ENCODE peak calls at places on chromosomes 7 and 10, in four cellular contexts. G is K562, F is SK-N-SH, U is GM12878. D is an unnamed sample.

GRCh38 chr7:148987751-148988512 is 40.4 kb downstream of the PDIA4 start:
- DNase-seq in G (peak), U (no peak), F (peak), D (peak)

GRCh38 chr7:116434820-116435341 is 64.7 kb upstream of the CAV2 start:
- DNase-seq in U (no peak), G (no peak), F (no peak), D (peak)

GRCh38 chr10:35574924-35575352 is 30.2 kb upstream of the GJD4 start:
- DNase-seq in G (peak), F (no peak), U (no peak), D (peak)

GRCh38 chr7:28018446-28018845 is 162.1 kb downstream of the JAZF1 start:
- DNase-seq in G (no peak), U (no peak), F (no peak), D (peak)

GRCh38 chr10:33537066-33537465 is 202.6 kb upstream of the NRP1 start:
- DNase-seq in U (no peak), F (no peak), G (no peak), D (peak)

GRCh38 chr10:68135922-68136718 is 26.8 kb downstream of the MYPN start:
- DNase-seq in G (no peak), U (no peak), F (no peak), D (peak)

GRCh38 chr7:4861673-4862072 is at the start of gene PAPOLB:
- DNase-seq in U (no peak), F (no peak), G (no peak), D (no peak)

GRCh38 chr7:30027065-30027456 is 559 bp upstream of the FKBP14 start:
- DNase-seq in U (peak), G (no peak), F (peak), D (peak)

GRCh38 chr7:114048386-114049235 is 129.8 kb upstream of the PPP1R3A start:
- DNase-seq in U (no peak), F (peak), G (peak), D (peak)

GRCh38 chr10:125840955-125841354 is 17.6 kb downstream of the BCCIP start:
- DNase-seq in F (no peak), G (no peak), U (no peak), D (peak)

GRCh38 chr7:151366872-151367207 is 25.2 kb downstream of the NUB1 start:
- DNase-seq in U (no peak), G (no peak), F (no peak), D (peak)
- H3K9ac ChIP-seq in U (no peak), G (no peak), F (no peak), D (no peak)

GRCh38 chr7:151893405-151893923 is 16.5 kb upstream of the PRKAG2 start:
- DNase-seq in G (no peak), F (no peak), U (no peak), D (no peak)
- TF ChIP-seq RCOR1 in G (no peak), F (no peak), U (no peak), D (no peak)

GRCh38 chr7:22601812-22602568 is 102.0 kb upstream of the STEAP1B start:
- DNase-seq in G (no peak), U (no peak), F (no peak), D (peak)
- H3K9ac ChIP-seq in G (no peak), U (no peak), F (peak), D (no peak)

GRCh38 chr7:25196132-25196896 is 32.0 kb downstream of the NPVF start:
- DNase-seq in U (no peak), G (peak), F (no peak), D (no peak)
- TF ChIP-seq RCOR1 in U (no peak), G (no peak), F (no peak), D (no peak)

GRCh38 chr7:130141161-130141857 is 63.9 kb downstream of the TMEM209 start:
- DNase-seq in G (peak), U (no peak), F (peak), D (peak)

GRCh38 chr7:130143334-130143732 is 61.9 kb downstream of the TMEM209 start:
- DNase-seq in U (no peak), G (no peak), F (no peak), D (no peak)

GRCh38 chr7:130141858-130142653 is 63.1 kb downstream of the TMEM209 start:
- DNase-seq in F (peak), G (no peak), U (no peak), D (no peak)

GRCh38 chr7:130143986-130144618 is 61.1 kb downstream of the TMEM209 start:
- DNase-seq in G (no peak), U (no peak), F (no peak), D (no peak)

GRCh38 chr7:130142654-130143333 is 62.4 kb downstream of the TMEM209 start:
- DNase-seq in G (no peak), U (no peak), F (no peak), D (no peak)
- H3K9ac ChIP-seq in G (peak), U (no peak), F (no peak), D (no peak)

DNA sequence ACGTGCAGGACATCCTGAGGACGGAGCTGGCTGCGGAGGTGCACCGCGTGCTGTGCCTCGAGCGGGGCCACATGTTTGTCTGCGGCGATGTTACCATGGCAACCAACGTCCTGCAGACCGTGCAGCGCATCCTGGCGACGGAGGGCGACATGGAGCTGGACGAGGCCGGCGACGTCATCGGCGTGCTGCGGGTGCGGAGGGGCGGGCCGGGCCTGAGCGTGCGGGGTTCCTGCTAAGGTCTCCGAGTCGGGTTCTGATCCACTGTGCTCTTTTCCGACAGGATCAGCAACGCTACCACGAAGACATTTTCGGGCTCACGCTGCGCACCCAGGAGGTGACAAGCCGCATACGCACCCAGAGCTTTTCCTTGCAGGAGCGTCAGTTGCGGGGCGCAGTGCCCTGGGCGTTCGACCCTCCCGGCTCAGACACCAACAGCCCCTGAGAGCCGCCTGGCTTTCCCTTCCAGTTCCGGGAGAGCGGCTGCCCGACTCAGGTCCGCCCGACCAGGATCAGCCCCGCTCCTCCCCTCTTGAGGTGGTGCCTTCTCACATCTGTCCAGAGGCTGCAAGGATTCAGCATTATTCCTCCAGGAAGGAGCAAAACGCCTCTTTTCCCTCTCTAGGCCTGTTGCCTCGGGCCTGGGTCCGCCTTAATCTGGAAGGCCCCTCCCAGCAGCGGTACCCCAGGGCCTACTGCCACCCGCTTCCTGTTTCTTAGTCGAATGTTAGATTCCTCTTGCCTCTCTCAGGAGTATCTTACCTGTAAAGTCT is 10.4 kb downstream of the ATG9B start:
- DNase-seq in G (no peak), F (peak), U (peak), D (peak)
- TF ChIP-seq RCOR1 in G (no peak), F (no peak), U (no peak), D (no peak)

GRCh38 chr10:24467605-24468004 is 256.1 kb downstream of the ARHGAP21 start:
- DNase-seq in G (no peak), F (no peak), U (no peak), D (no peak)

GRCh38 chr10:24469993-24470392 is 253.7 kb downstream of the ARHGAP21 start:
- DNase-seq in G (no peak), U (no peak), F (no peak), D (no peak)

GRCh38 chr10:24466616-24466949 is 257.1 kb downstream of the ARHGAP21 start:
- DNase-seq in G (no peak), F (no peak), U (no peak), D (no peak)

GRCh38 chr10:24467094-24467493 is 256.6 kb downstream of the ARHGAP21 start:
- DNase-seq in F (no peak), U (no peak), G (no peak), D (no peak)

GRCh38 chr10:24468281-24468751 is 255.4 kb downstream of the ARHGAP21 start:
- DNase-seq in U (no peak), G (no peak), F (no peak), D (no peak)
- H3K9ac ChIP-seq in U (no peak), G (no peak), F (no peak), D (no peak)

GRCh38 chr7:2034291-2035201 is 198.2 kb downstream of the MAD1L1 start:
- DNase-seq in F (peak), G (no peak), U (no peak), D (no peak)

GRCh38 chr7:2032030-2032875 is 200.5 kb downstream of the MAD1L1 start:
- DNase-seq in G (no peak), F (peak), U (no peak), D (peak)

GRCh38 chr7:2032876-2033407 is 199.8 kb downstream of the MAD1L1 start:
- DNase-seq in U (no peak), F (peak), G (no peak), D (no peak)

GRCh38 chr7:2031496-2031895 is 201.2 kb downstream of the MAD1L1 start:
- DNase-seq in F (peak), U (no peak), G (no peak), D (no peak)

GRCh38 chr7:2033586-2034135 is 199.1 kb downstream of the MAD1L1 start:
- DNase-seq in G (no peak), U (no peak), F (no peak), D (no peak)
- TF ChIP-seq RCOR1 in G (no peak), U (no peak), F (no peak), D (no peak)